ENCODE peak calls at places on chromosomes 4 and X, in five cellular contexts. S is astrocyte of the spinal cord; V is effector CD4-positive, alpha-beta T cell; E is anterior cingulate cortex; L is mesenchymal stem cell. H is an unnamed sample.

GRCh38 chr4:88467392-88467791 is 10.5 kb downstream of the HERC5 start:
- DNase-seq in S (no peak), V (no peak), E (no peak), L (no peak), H (no peak)

GRCh38 chr4:53548662-53549061 is 42.6 kb downstream of the LNX1 start:
- DNase-seq in S (no peak), V (no peak), E (no peak), L (no peak), H (no peak)

GRCh38 chr4:127641524-127641923 is 8.8 kb downstream of the INTU start:
- DNase-seq in S (no peak), V (no peak), E (no peak), L (no peak), H (no peak)

GRCh38 chrX:12700745-12701144 is 90.5 kb upstream of the PRPS2 start:
- DNase-seq in S (no peak), V (no peak), E (no peak), L (no peak), H (no peak)

GRCh38 chr4:152944678-152945320 is 8.7 kb downstream of the FHDC1 start:
- DNase-seq in S (no peak), V (no peak), E (no peak), L (no peak), H (no peak)

GRCh38 chr4:20840648-20841190 is 140.5 kb downstream of the PACRGL start:
- DNase-seq in S (no peak), V (no peak), E (no peak), L (peak), H (no peak)

GRCh38 chr4:98046665-98047064 is 96.6 kb downstream of the STPG2 start:
- DNase-seq in S (no peak), V (no peak), E (no peak), L (no peak), H (no peak)

GRCh38 chrX:74242484-74243138 is 61.4 kb upstream of the ZCCHC13 start:
- DNase-seq in S (no peak), V (no peak), E (no peak), L (peak), H (no peak)

GRCh38 chrX:39777623-39778025 is 320.1 kb downstream of the BCOR start:
- DNase-seq in S (no peak), V (no peak), E (no peak), L (no peak), H (no peak)

GRCh38 chr4:1799364-1799996 is 6.4 kb downstream of the FGFR3 start:
- DNase-seq in S (no peak), V (no peak), E (no peak), L (no peak), H (no peak)

GRCh38 chr4:8542776-8543525 is 37.2 kb upstream of the GPR78 start:
- DNase-seq in S (peak), V (no peak), E (no peak), L (no peak), H (no peak)

GRCh38 chrX:10525381-10525780 is 95.0 kb downstream of the MID1 start:
- DNase-seq in S (no peak), V (no peak), E (no peak), L (peak), H (no peak)

GRCh38 chr4:108370291-108370690 is 201.6 kb upstream of the LEF1 start:
- DNase-seq in S (no peak), V (no peak), E (no peak), L (no peak), H (no peak)

GRCh38 chr4:73731968-73732610 is 8.3 kb upstream of the CXCL8 start:
- DNase-seq in S (no peak), V (no peak), E (no peak), L (peak), H (no peak)

H was measured in caudate nucleus.